ENCODE peak calls at places on chromosomes 6 and 20, in four cellular contexts. One of them, this sample, is unnamed.

GRCh38 chr6:127422791-127423190 is 36.4 kb downstream of the KIAA0408 start:
- DNase-seq in psoas muscle: no peak
- DNase-seq in left lung: no peak
- DNase-seq in HCT116: no peak
- DNase-seq in this sample: no peak

GRCh38 chr20:63454729-63455567 is 17.5 kb downstream of the KCNQ2 start:
- DNase-seq in left lung: no peak
- DNase-seq in psoas muscle: no peak
- DNase-seq in HCT116: no peak
- DNase-seq in this sample: no peak

GRCh38 chr6:141212296-141212695 is 920.4 kb upstream of the GJE1 start:
- DNase-seq in HCT116: peak; percentile 7
- DNase-seq in psoas muscle: no peak
- DNase-seq in left lung: no peak
- DNase-seq in this sample: no peak

GRCh38 chr20:3606021-3606420 is 57.2 kb downstream of the GFRA4 start:
- DNase-seq in psoas muscle: no peak
- DNase-seq in HCT116: no peak
- DNase-seq in left lung: no peak
- DNase-seq in this sample: no peak

GRCh38 chr6:157312733-157313132 is 10.6 kb downstream of the TMEM242 start:
- DNase-seq in psoas muscle: no peak
- DNase-seq in left lung: no peak
- DNase-seq in HCT116: no peak
- DNase-seq in this sample: no peak

GRCh38 chr6:73264446-73264845 is 1.4 kb upstream of the KHDC1 start:
- DNase-seq in left lung: no peak
- DNase-seq in psoas muscle: no peak
- DNase-seq in HCT116: no peak
- DNase-seq in this sample: no peak

GRCh38 chr6:56891754-56892153 is 63.2 kb upstream of the BEND6 start:
- DNase-seq in psoas muscle: no peak
- DNase-seq in left lung: no peak
- DNase-seq in HCT116: no peak
- DNase-seq in this sample: no peak

GRCh38 chr6:139470971-139471370 is 96.5 kb upstream of the CITED2 start:
- DNase-seq in left lung: no peak
- DNase-seq in psoas muscle: no peak
- DNase-seq in HCT116: no peak
- DNase-seq in this sample: no peak

GRCh38 chr6:105308840-105309239 is 94.0 kb downstream of the PREP start:
- DNase-seq in psoas muscle: no peak
- DNase-seq in HCT116: no peak
- DNase-seq in left lung: no peak
- DNase-seq in this sample: no peak

GRCh38 chr6:169254456-169255316 is 1.0 kb upstream of the THBS2 start:
- DNase-seq in HCT116: no peak
- DNase-seq in left lung: no peak
- DNase-seq in psoas muscle: no peak
- DNase-seq in this sample: no peak

GRCh38 chr6:169893624-169894023 is 142.2 kb downstream of the ERMARD start:
- DNase-seq in left lung: no peak
- DNase-seq in HCT116: no peak
- DNase-seq in psoas muscle: no peak
- DNase-seq in this sample: no peak

GRCh38 chr20:22795897-22796296 is 211.5 kb upstream of the FOXA2 start:
- DNase-seq in left lung: no peak
- DNase-seq in HCT116: peak; percentile 37
- DNase-seq in psoas muscle: no peak
- DNase-seq in this sample: no peak

GRCh38 chr20:45944151-45944964 is 9.9 kb downstream of the PCIF1 start:
- DNase-seq in psoas muscle: no peak
- DNase-seq in HCT116: no peak
- DNase-seq in left lung: no peak
- DNase-seq in this sample: no peak

GRCh38 chr20:45943613-45944012 is 9.1 kb downstream of the PCIF1 start:
- DNase-seq in HCT116: no peak
- DNase-seq in left lung: no peak
- DNase-seq in psoas muscle: no peak
- DNase-seq in this sample: no peak

GRCh38 chr20:45946149-45946970 is 11.9 kb downstream of the PCIF1 start:
- DNase-seq in HCT116: no peak
- DNase-seq in left lung: peak; percentile 79
- DNase-seq in psoas muscle: peak; percentile 80
- DNase-seq in this sample: peak; percentile 85

GRCh38 chr20:45945678-45946148 is 11.2 kb downstream of the PCIF1 start:
- DNase-seq in left lung: no peak
- DNase-seq in HCT116: no peak
- DNase-seq in psoas muscle: no peak
- DNase-seq in this sample: peak; percentile 38

DNA sequence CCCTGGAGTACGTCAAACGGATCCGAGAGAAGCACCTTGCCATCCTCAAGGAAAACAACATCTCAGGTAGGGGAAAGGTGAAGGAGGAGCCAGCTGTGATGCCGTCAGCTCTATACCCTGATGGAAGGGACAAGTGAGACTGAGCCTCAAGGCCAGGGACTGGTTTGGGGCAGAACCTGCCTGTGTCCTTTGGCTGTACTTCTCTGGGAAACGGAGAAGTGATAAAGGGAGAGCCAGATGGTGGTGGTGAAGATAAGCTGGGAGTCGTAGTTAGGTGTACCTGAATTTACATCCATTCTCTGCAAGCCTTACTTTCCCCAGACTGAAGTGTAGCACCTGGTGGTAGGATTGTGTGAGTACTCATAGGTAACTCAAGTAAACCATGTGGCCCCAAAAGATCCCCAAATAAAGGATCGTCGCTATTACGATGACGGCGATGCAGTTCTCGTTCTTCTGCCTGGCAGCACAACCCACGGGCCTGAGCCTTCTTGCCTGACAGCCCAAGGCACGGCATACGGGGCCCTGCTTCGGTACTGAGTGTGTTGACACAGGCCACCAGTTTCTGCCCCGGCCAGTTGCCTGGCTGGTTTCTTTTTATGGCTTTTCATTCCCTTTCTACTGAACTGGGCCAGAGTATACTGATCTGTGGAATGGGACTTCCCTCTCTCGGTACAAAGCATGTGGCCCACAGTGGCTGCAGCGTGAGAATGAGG is 10.6 kb downstream of the PCIF1 start:
- DNase-seq in psoas muscle: no peak
- DNase-seq in HCT116: no peak
- DNase-seq in left lung: no peak
- DNase-seq in this sample: no peak
- TF ChIP-seq CTCF in psoas muscle: no peak
- TF ChIP-seq CTCF in HCT116: no peak
- TF ChIP-seq CTCF in left lung: no peak
- TF ChIP-seq CTCF in this sample: no peak

GRCh38 chr6:80742481-80742880 is 636.0 kb downstream of the BCKDHB start:
- DNase-seq in HCT116: peak; percentile 35
- DNase-seq in left lung: no peak
- DNase-seq in psoas muscle: no peak
- DNase-seq in this sample: no peak
- TF ChIP-seq CTCF in HCT116: peak; percentile 46
- TF ChIP-seq CTCF in left lung: no peak
- TF ChIP-seq CTCF in psoas muscle: no peak
- TF ChIP-seq CTCF in this sample: no peak

DNA sequence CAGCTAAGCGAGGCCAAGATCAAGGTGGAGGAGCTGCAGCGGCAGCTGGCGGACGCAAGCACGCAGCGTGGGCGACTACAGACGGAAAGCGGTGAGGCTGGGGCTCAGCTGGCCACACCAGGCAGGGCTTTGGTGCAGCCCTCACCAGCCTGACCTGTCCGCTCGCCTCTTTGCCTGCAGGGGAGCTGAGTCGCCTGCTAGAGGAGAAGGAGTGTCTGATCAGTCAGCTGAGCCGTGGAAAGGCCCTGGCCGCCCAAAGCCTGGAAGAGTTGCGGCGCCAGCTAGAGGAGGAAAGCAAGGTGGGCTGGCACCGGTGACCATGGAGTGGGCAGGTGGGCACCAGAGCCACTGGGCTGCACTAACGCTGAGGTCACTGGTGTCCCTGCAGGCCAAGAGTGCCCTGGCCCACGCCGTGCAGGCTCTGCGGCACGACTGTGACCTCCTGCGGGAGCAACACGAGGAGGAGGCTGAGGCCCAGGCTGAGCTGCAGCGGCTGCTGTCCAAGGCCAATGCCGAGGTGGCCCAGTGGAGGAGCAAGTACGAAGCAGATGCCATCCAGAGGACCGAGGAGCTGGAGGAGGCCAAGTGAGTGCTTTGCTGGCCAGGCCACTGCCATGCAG is 42.8 kb downstream of the MYH7B start:
- DNase-seq in left lung: no peak
- DNase-seq in HCT116: no peak
- DNase-seq in psoas muscle: no peak
- DNase-seq in this sample: no peak
- TF ChIP-seq CTCF in left lung: no peak
- TF ChIP-seq CTCF in HCT116: no peak
- TF ChIP-seq CTCF in psoas muscle: no peak
- TF ChIP-seq CTCF in this sample: no peak

GRCh38 chr6:40582892-40583291 is 4.3 kb downstream of the LRFN2 start:
- DNase-seq in left lung: no peak
- DNase-seq in HCT116: no peak
- DNase-seq in psoas muscle: no peak
- DNase-seq in this sample: no peak
- TF ChIP-seq CTCF in left lung: no peak
- TF ChIP-seq CTCF in HCT116: peak; percentile 14
- TF ChIP-seq CTCF in psoas muscle: no peak
- TF ChIP-seq CTCF in this sample: peak; percentile 31

GRCh38 chr6:28769626-28770402 is 154.0 kb downstream of the TRIM27 start:
- DNase-seq in HCT116: no peak
- DNase-seq in left lung: no peak
- DNase-seq in psoas muscle: no peak
- DNase-seq in this sample: no peak
- TF ChIP-seq CTCF in HCT116: peak; percentile 35
- TF ChIP-seq CTCF in left lung: no peak
- TF ChIP-seq CTCF in psoas muscle: no peak
- TF ChIP-seq CTCF in this sample: no peak

GRCh38 chr20:17859616-17860232 is 108.9 kb downstream of the SNX5 start:
- DNase-seq in left lung: no peak
- DNase-seq in HCT116: no peak
- DNase-seq in psoas muscle: no peak
- DNase-seq in this sample: peak; percentile 35
- TF ChIP-seq CTCF in left lung: no peak
- TF ChIP-seq CTCF in HCT116: no peak
- TF ChIP-seq CTCF in psoas muscle: no peak
- TF ChIP-seq CTCF in this sample: no peak

DNA sequence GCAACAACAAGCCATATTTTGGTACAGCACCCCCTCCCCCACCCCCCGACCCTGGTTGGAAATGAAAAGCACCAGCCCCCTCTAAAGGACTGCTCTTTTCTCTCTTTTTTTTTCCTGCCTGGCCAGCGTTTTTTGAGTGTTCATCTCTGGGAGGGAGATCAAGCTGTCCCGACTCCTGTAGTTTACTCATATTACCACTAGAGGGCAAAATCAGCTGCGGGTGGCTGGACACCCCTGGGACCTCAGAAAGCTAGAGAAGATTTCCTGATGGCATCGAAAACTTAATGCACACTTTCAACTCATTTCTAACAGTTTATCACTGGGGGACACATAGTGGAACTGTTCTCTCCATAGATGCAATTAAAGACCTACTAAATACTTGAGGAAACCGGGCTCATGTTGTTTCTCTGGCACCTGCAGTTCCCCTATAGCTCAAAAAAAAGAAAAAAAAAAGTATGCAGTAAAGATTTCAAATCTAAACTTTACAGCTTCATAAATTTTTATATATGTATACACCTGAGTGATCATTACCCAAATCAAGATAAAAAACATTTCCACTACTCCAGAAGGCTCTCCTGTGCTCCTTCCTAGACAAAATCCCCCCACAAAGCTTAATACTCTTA is 24.4 kb downstream of the CNBD2 start:
- DNase-seq in psoas muscle: no peak
- DNase-seq in left lung: no peak
- DNase-seq in HCT116: peak; percentile 49
- DNase-seq in this sample: no peak
- TF ChIP-seq CTCF in psoas muscle: peak; percentile 84
- TF ChIP-seq CTCF in left lung: peak; percentile 75
- TF ChIP-seq CTCF in HCT116: peak; percentile 81
- TF ChIP-seq CTCF in this sample: peak; percentile 82

DNA sequence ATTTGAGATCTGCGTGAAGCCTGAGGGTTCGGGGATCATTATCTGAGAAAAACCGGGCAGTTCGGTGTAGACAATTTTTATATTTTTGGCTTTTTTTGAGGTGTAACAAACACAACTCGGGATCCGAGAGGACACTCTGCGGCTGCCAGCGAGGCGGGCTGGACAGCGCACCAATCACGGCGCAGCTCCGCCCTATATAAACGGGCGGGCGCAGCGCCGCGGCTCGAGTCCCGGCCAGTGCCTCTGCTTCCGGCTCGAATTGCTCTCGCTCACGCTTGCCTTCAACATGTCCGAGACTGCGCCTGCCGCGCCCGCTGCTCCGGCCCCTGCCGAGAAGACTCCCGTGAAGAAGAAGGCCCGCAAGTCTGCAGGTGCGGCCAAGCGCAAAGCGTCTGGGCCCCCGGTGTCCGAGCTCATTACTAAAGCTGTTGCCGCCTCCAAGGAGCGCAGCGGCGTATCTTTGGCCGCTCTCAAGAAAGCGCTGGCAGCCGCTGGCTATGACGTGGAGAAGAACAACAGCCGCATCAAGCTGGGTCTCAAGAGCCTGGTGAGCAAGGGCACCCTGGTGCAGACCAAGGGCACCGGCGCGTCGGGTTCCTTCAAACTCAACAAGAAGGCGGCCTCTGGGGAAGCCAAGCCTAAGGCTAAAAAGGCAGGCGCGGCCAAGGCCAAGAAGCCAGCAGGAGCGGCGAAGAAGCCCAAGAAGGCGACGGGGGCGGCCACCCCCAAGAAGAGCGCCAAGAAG is 69.0 kb downstream of the HFE start:
- DNase-seq in HCT116: peak; percentile 73
- DNase-seq in left lung: peak; percentile 91
- DNase-seq in psoas muscle: peak; percentile 96
- DNase-seq in this sample: peak; percentile 92
- TF ChIP-seq CTCF in HCT116: no peak
- TF ChIP-seq CTCF in left lung: no peak
- TF ChIP-seq CTCF in psoas muscle: no peak
- TF ChIP-seq CTCF in this sample: no peak

GRCh38 chr6:39870950-39871349 is 63.3 kb downstream of the MOCS1 start:
- DNase-seq in psoas muscle: no peak
- DNase-seq in left lung: no peak
- DNase-seq in HCT116: no peak
- DNase-seq in this sample: no peak
- TF ChIP-seq CTCF in psoas muscle: no peak
- TF ChIP-seq CTCF in left lung: no peak
- TF ChIP-seq CTCF in HCT116: peak; percentile 21
- TF ChIP-seq CTCF in this sample: no peak